ENCODE peak calls at places on chromosomes 3 and 15, in five cellular contexts. One of them, this sample, is unnamed.

GRCh38 chr3:58874248-58874741 is 175.5 kb downstream of the CFAP20DC start:
- DNase-seq in stomach: no peak
- DNase-seq in heart left ventricle: no peak
- DNase-seq in esophagus squamous epithelium: no peak
- DNase-seq in HCT116: peak
- DNase-seq in this sample: no peak

GRCh38 chr3:94285874-94286273 is 223.0 kb downstream of the NSUN3 start:
- DNase-seq in heart left ventricle: no peak
- DNase-seq in stomach: no peak
- DNase-seq in HCT116: no peak
- DNase-seq in esophagus squamous epithelium: no peak
- DNase-seq in this sample: no peak

GRCh38 chr3:184259878-184260570 is 1.3 kb downstream of the CAMK2N2 start:
- DNase-seq in heart left ventricle: peak
- DNase-seq in esophagus squamous epithelium: no peak
- DNase-seq in HCT116: no peak
- DNase-seq in stomach: peak
- DNase-seq in this sample: peak

GRCh38 chr3:53162672-53163458 is 1.9 kb downstream of the PRKCD start:
- DNase-seq in heart left ventricle: no peak
- DNase-seq in stomach: peak
- DNase-seq in HCT116: no peak
- DNase-seq in esophagus squamous epithelium: peak
- DNase-seq in this sample: peak

GRCh38 chr3:70882104-70882503 is 569.7 kb upstream of the MDFIC2 start:
- DNase-seq in HCT116: no peak
- DNase-seq in esophagus squamous epithelium: no peak
- DNase-seq in heart left ventricle: no peak
- DNase-seq in stomach: no peak
- DNase-seq in this sample: no peak

GRCh38 chr15:81774309-81774708 is 271.5 kb downstream of the MEX3B start:
- DNase-seq in esophagus squamous epithelium: no peak
- DNase-seq in stomach: no peak
- DNase-seq in heart left ventricle: no peak
- DNase-seq in HCT116: no peak
- DNase-seq in this sample: no peak

GRCh38 chr3:179933079-179933478 is 103.7 kb downstream of the PEX5L start:
- DNase-seq in esophagus squamous epithelium: no peak
- DNase-seq in HCT116: no peak
- DNase-seq in stomach: no peak
- DNase-seq in heart left ventricle: no peak
- DNase-seq in this sample: no peak

GRCh38 chr3:85255954-85256353 is 297.2 kb downstream of the CADM2 start:
- DNase-seq in HCT116: no peak
- DNase-seq in stomach: no peak
- DNase-seq in esophagus squamous epithelium: no peak
- DNase-seq in heart left ventricle: no peak
- DNase-seq in this sample: no peak

GRCh38 chr3:183582161-183582560 is 26.7 kb upstream of the KLHL6 start:
- DNase-seq in stomach: no peak
- DNase-seq in HCT116: no peak
- DNase-seq in heart left ventricle: no peak
- DNase-seq in esophagus squamous epithelium: no peak
- DNase-seq in this sample: no peak

GRCh38 chr15:96273317-96274086 is 57.0 kb upstream of the NR2F2 start:
- DNase-seq in heart left ventricle: no peak
- DNase-seq in stomach: no peak
- DNase-seq in HCT116: peak
- DNase-seq in esophagus squamous epithelium: no peak
- DNase-seq in this sample: no peak

GRCh38 chr3:56365905-56366640 is 102.2 kb downstream of the ERC2 start:
- DNase-seq in HCT116: no peak
- DNase-seq in esophagus squamous epithelium: no peak
- DNase-seq in heart left ventricle: no peak
- DNase-seq in stomach: no peak
- DNase-seq in this sample: no peak

GRCh38 chr3:1677576-1678164 is 421.0 kb upstream of the CNTN4 start:
- DNase-seq in stomach: no peak
- DNase-seq in HCT116: no peak
- DNase-seq in esophagus squamous epithelium: no peak
- DNase-seq in heart left ventricle: no peak
- DNase-seq in this sample: no peak

DNA sequence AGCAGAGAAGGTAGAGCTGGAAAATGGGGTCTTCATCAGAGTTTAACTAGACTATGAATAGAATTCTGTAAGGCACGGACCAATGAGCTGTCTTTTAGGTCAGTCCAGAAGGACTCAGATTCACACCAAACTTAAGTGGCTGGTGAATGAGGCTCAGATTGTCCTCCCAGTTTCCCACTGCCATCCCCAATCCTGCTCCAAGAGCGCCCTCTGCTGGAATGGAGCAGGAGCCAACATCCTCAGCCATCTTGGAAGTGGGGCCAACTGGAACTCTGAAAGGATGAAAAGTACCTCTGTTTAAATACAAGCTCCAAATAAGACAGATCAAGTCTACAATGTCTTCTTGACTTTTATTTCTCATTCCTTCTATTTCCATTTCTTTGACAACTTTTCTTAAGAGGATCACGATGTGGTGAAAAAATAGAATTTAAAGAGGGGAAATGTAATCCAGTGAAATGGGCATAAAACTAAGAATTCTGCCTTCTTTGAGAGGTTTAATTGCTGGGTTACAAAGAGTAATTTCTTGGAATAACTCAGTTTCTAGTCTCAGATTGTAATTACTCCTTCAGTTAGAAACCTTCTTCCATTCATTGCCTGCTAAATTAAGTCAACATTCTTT is 217.1 kb upstream of the TPRG1 start:
- DNase-seq in heart left ventricle: peak
- DNase-seq in HCT116: peak
- DNase-seq in stomach: peak
- DNase-seq in esophagus squamous epithelium: peak
- DNase-seq in this sample: peak
- H3K27ac ChIP-seq in heart left ventricle: peak
- H3K27ac ChIP-seq in HCT116: no peak
- H3K27ac ChIP-seq in stomach: peak
- H3K27ac ChIP-seq in esophagus squamous epithelium: no peak
- H3K27ac ChIP-seq in this sample: peak

GRCh38 chr3:196320110-196320509 is 2.1 kb upstream of the DYNLT2B start:
- DNase-seq in stomach: no peak
- DNase-seq in HCT116: no peak
- DNase-seq in heart left ventricle: no peak
- DNase-seq in esophagus squamous epithelium: no peak
- DNase-seq in this sample: no peak

GRCh38 chr3:196321162-196321561 is 3.1 kb upstream of the DYNLT2B start:
- DNase-seq in esophagus squamous epithelium: no peak
- DNase-seq in stomach: no peak
- DNase-seq in HCT116: no peak
- DNase-seq in heart left ventricle: peak
- DNase-seq in this sample: no peak

GRCh38 chr3:196315821-196316220 is 2.2 kb downstream of the DYNLT2B start:
- DNase-seq in HCT116: no peak
- DNase-seq in esophagus squamous epithelium: no peak
- DNase-seq in stomach: no peak
- DNase-seq in heart left ventricle: no peak
- DNase-seq in this sample: no peak

GRCh38 chr3:196314597-196314996 is 3.4 kb downstream of the DYNLT2B start:
- DNase-seq in esophagus squamous epithelium: no peak
- DNase-seq in HCT116: no peak
- DNase-seq in stomach: no peak
- DNase-seq in heart left ventricle: no peak
- DNase-seq in this sample: no peak

DNA sequence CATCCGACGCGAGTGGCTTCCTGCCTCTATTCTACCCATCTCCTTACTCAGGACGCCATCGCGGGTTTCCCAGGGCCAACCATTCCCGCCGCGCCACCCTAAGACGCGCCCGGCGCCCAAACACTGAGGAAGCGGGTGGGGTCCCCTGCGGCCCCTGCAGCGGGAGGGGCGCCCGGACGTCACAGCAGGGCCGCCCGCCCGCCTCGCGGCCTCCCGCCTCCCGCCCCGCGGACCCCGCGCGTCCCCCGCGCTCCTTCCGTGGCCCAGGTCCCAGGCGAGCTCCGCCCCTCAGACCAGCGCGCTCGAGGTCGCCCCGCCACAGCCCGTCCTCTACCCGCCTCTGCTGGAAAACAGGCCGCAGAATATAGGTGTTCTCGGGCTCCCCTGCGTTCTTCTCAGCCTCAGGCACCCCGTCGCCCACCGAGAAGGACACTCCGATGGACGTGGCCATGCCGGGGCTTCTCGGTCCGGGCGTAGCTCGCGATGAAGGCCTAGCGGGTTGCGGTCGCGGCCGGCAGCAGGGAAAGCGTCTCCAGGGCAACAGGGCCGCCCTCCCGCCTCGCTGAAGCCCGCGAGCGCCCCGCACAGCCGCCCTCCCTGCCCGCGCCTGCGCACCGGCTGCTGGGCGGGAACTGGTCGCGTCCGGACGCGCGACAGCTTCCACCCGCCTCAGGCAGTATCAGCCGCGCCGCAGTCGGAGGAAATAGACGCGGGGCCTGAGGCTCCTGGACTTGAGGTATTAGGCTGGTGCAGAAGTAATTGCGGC is at the start of gene DYNLT2B:
- DNase-seq in heart left ventricle: peak
- DNase-seq in HCT116: peak
- DNase-seq in stomach: peak
- DNase-seq in esophagus squamous epithelium: peak
- DNase-seq in this sample: peak
- TF ChIP-seq POLR2A in heart left ventricle: peak
- TF ChIP-seq POLR2A in HCT116: peak
- TF ChIP-seq POLR2A in stomach: no peak
- TF ChIP-seq POLR2A in esophagus squamous epithelium: peak
- TF ChIP-seq POLR2A in this sample: no peak

GRCh38 chr3:4721511-4721911 is 228.4 kb downstream of the ITPR1 start:
- DNase-seq in HCT116: no peak
- DNase-seq in heart left ventricle: no peak
- DNase-seq in esophagus squamous epithelium: no peak
- DNase-seq in stomach: no peak
- DNase-seq in this sample: no peak
- H3K27ac ChIP-seq in HCT116: peak
- H3K27ac ChIP-seq in heart left ventricle: no peak
- H3K27ac ChIP-seq in esophagus squamous epithelium: peak
- H3K27ac ChIP-seq in stomach: peak
- H3K27ac ChIP-seq in this sample: peak

GRCh38 chr15:79964232-79964820 is 6.7 kb downstream of the BCL2A1 start:
- DNase-seq in esophagus squamous epithelium: no peak
- DNase-seq in heart left ventricle: no peak
- DNase-seq in HCT116: no peak
- DNase-seq in stomach: no peak
- DNase-seq in this sample: no peak
- TF ChIP-seq POLR2A in esophagus squamous epithelium: no peak
- TF ChIP-seq POLR2A in heart left ventricle: no peak
- TF ChIP-seq POLR2A in HCT116: no peak
- TF ChIP-seq POLR2A in stomach: no peak
- TF ChIP-seq POLR2A in this sample: no peak

GRCh38 chr15:39456113-39456512 is 124.8 kb upstream of the THBS1 start:
- DNase-seq in stomach: no peak
- DNase-seq in HCT116: no peak
- DNase-seq in esophagus squamous epithelium: no peak
- DNase-seq in heart left ventricle: no peak
- DNase-seq in this sample: no peak
- H3K27ac ChIP-seq in stomach: no peak
- H3K27ac ChIP-seq in HCT116: no peak
- H3K27ac ChIP-seq in esophagus squamous epithelium: no peak
- H3K27ac ChIP-seq in heart left ventricle: no peak
- H3K27ac ChIP-seq in this sample: no peak

DNA sequence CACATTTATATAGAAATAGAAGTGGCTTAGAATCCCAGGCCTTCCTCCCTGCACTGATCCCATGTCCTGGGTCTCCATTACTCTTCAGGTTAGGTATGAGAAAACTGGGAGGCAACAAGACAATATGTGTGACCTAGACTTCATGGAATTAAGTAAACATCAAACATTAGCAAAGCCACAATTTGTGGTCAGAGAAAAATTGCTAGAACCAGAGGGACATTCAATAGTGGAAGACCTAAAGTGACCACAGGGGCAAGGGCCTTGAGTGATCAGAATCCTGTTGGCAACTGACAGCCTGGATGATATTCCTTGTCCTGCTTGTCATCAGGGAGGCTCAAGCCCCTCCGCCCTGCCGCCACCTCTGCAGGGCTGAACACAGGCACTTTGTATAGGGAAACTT is 322.8 kb upstream of the CTNNB1 start:
- DNase-seq in stomach: no peak
- DNase-seq in esophagus squamous epithelium: no peak
- DNase-seq in heart left ventricle: no peak
- DNase-seq in HCT116: no peak
- DNase-seq in this sample: no peak
- TF ChIP-seq POLR2A in stomach: no peak
- TF ChIP-seq POLR2A in esophagus squamous epithelium: no peak
- TF ChIP-seq POLR2A in heart left ventricle: no peak
- TF ChIP-seq POLR2A in HCT116: no peak
- TF ChIP-seq POLR2A in this sample: no peak